ENCODE peak calls at places on chromosomes 7 and 10, in six cellular contexts. One of them, this sample, is unnamed.

GRCh38 chr10:10092581-10092980 is 925.1 kb upstream of the CELF2 start:
- DNase-seq in Calu3: no peak
- DNase-seq in iris pigment epithelial cell: peak
- DNase-seq in HCT116: no peak
- DNase-seq in GM13977: no peak
- DNase-seq in MCF 10A: peak
- DNase-seq in this sample: no peak

GRCh38 chr7:137954614-137955013 is 47.3 kb downstream of the CREB3L2 start:
- DNase-seq in Calu3: no peak
- DNase-seq in iris pigment epithelial cell: peak
- DNase-seq in HCT116: no peak
- DNase-seq in GM13977: no peak
- DNase-seq in MCF 10A: no peak
- DNase-seq in this sample: no peak

GRCh38 chr10:121322046-121322445 is 276.2 kb downstream of the FGFR2 start:
- DNase-seq in Calu3: no peak
- DNase-seq in iris pigment epithelial cell: no peak
- DNase-seq in HCT116: no peak
- DNase-seq in GM13977: no peak
- DNase-seq in MCF 10A: peak
- DNase-seq in this sample: no peak

GRCh38 chr10:33880291-33880690 is 545.8 kb upstream of the NRP1 start:
- DNase-seq in Calu3: no peak
- DNase-seq in iris pigment epithelial cell: no peak
- DNase-seq in HCT116: no peak
- DNase-seq in GM13977: no peak
- DNase-seq in MCF 10A: peak
- DNase-seq in this sample: no peak

GRCh38 chr10:70715853-70716795 is 43.8 kb downstream of the ADAMTS14 start:
- DNase-seq in Calu3: peak
- DNase-seq in iris pigment epithelial cell: peak
- DNase-seq in HCT116: peak
- DNase-seq in GM13977: no peak
- DNase-seq in MCF 10A: peak
- DNase-seq in this sample: peak

GRCh38 chr10:71053169-71053895 is 159.0 kb upstream of the UNC5B start:
- DNase-seq in Calu3: no peak
- DNase-seq in iris pigment epithelial cell: no peak
- DNase-seq in HCT116: no peak
- DNase-seq in GM13977: no peak
- DNase-seq in MCF 10A: no peak
- DNase-seq in this sample: no peak

GRCh38 chr7:127534636-127535035 is 50.8 kb downstream of the GCC1 start:
- DNase-seq in Calu3: no peak
- DNase-seq in iris pigment epithelial cell: no peak
- DNase-seq in HCT116: no peak
- DNase-seq in GM13977: no peak
- DNase-seq in MCF 10A: no peak
- DNase-seq in this sample: no peak

GRCh38 chr7:771241-772004 is 44.3 kb upstream of the PRKAR1B start:
- DNase-seq in Calu3: no peak
- DNase-seq in iris pigment epithelial cell: peak
- DNase-seq in HCT116: no peak
- DNase-seq in GM13977: no peak
- DNase-seq in MCF 10A: no peak
- DNase-seq in this sample: no peak

GRCh38 chr7:876972-877311 is 588 bp downstream of the GET4 start:
- DNase-seq in Calu3: no peak
- DNase-seq in iris pigment epithelial cell: peak
- DNase-seq in HCT116: no peak
- DNase-seq in GM13977: no peak
- DNase-seq in MCF 10A: no peak
- DNase-seq in this sample: peak

GRCh38 chr10:114288424-114289095 is 49.5 kb downstream of the VWA2 start:
- DNase-seq in Calu3: no peak
- DNase-seq in iris pigment epithelial cell: no peak
- DNase-seq in HCT116: no peak
- DNase-seq in GM13977: no peak
- DNase-seq in MCF 10A: no peak
- DNase-seq in this sample: no peak

GRCh38 chr10:30573714-30574422 is 55.7 kb downstream of the LYZL2 start:
- DNase-seq in Calu3: no peak
- DNase-seq in iris pigment epithelial cell: no peak
- DNase-seq in HCT116: no peak
- DNase-seq in GM13977: no peak
- DNase-seq in MCF 10A: no peak
- DNase-seq in this sample: no peak

GRCh38 chr7:21011153-21011552 is 224.5 kb upstream of the SP8 start:
- DNase-seq in Calu3: peak
- DNase-seq in iris pigment epithelial cell: no peak
- DNase-seq in HCT116: peak
- DNase-seq in GM13977: no peak
- DNase-seq in MCF 10A: peak
- DNase-seq in this sample: no peak